ENCODE peak calls at places on chromosome 14, in seven cellular contexts. One of them, this sample, is unnamed.

GRCh38 chr14:74566174-74567125 is 45.6 kb downstream of the LTBP2 start:
- DNase-seq in nucleus accumbens: no peak
- DNase-seq in tibial artery: no peak
- DNase-seq in stimulated activated CD8-positive, alpha-beta memory T cell treated with anti-CD3 and anti-CD28 coated beads, Interleukin-7, amount 100 ng/mL, for 1 hour: no peak
- DNase-seq in NCI-H774: no peak
- DNase-seq in WTC11: no peak
- DNase-seq in sciatic nerve: no peak
- DNase-seq in this sample: no peak

GRCh38 chr14:71432334-71432733 is 499.9 kb upstream of the RGS6 start:
- DNase-seq in WTC11: no peak
- DNase-seq in stimulated activated CD8-positive, alpha-beta memory T cell treated with anti-CD3 and anti-CD28 coated beads, Interleukin-7, amount 100 ng/mL, for 1 hour: no peak
- DNase-seq in nucleus accumbens: no peak
- DNase-seq in sciatic nerve: no peak
- DNase-seq in tibial artery: no peak
- DNase-seq in NCI-H774: no peak
- DNase-seq in this sample: no peak

GRCh38 chr14:53900499-53900898 is 56.1 kb downstream of the BMP4 start:
- DNase-seq in WTC11: no peak
- DNase-seq in tibial artery: peak
- DNase-seq in NCI-H774: no peak
- DNase-seq in stimulated activated CD8-positive, alpha-beta memory T cell treated with anti-CD3 and anti-CD28 coated beads, Interleukin-7, amount 100 ng/mL, for 1 hour: no peak
- DNase-seq in sciatic nerve: no peak
- DNase-seq in nucleus accumbens: no peak
- DNase-seq in this sample: no peak

GRCh38 chr14:55976619-55977018 is 141.6 kb upstream of the PELI2 start:
- DNase-seq in WTC11: no peak
- DNase-seq in sciatic nerve: no peak
- DNase-seq in stimulated activated CD8-positive, alpha-beta memory T cell treated with anti-CD3 and anti-CD28 coated beads, Interleukin-7, amount 100 ng/mL, for 1 hour: no peak
- DNase-seq in tibial artery: no peak
- DNase-seq in nucleus accumbens: no peak
- DNase-seq in NCI-H774: peak
- DNase-seq in this sample: no peak

GRCh38 chr14:24310666-24311604 is at the start of gene LTB4R:
- DNase-seq in sciatic nerve: peak
- DNase-seq in stimulated activated CD8-positive, alpha-beta memory T cell treated with anti-CD3 and anti-CD28 coated beads, Interleukin-7, amount 100 ng/mL, for 1 hour: no peak
- DNase-seq in tibial artery: peak
- DNase-seq in NCI-H774: no peak
- DNase-seq in nucleus accumbens: peak
- DNase-seq in WTC11: peak
- DNase-seq in this sample: no peak

GRCh38 chr14:33163109-33163508 is 224.4 kb downstream of the NPAS3 start:
- DNase-seq in nucleus accumbens: no peak
- DNase-seq in sciatic nerve: no peak
- DNase-seq in WTC11: no peak
- DNase-seq in tibial artery: no peak
- DNase-seq in NCI-H774: peak
- DNase-seq in stimulated activated CD8-positive, alpha-beta memory T cell treated with anti-CD3 and anti-CD28 coated beads, Interleukin-7, amount 100 ng/mL, for 1 hour: no peak
- DNase-seq in this sample: no peak

GRCh38 chr14:35883677-35884293 is 57.6 kb downstream of the BRMS1L start:
- DNase-seq in sciatic nerve: no peak
- DNase-seq in stimulated activated CD8-positive, alpha-beta memory T cell treated with anti-CD3 and anti-CD28 coated beads, Interleukin-7, amount 100 ng/mL, for 1 hour: no peak
- DNase-seq in WTC11: no peak
- DNase-seq in tibial artery: no peak
- DNase-seq in nucleus accumbens: no peak
- DNase-seq in NCI-H774: peak
- DNase-seq in this sample: no peak

GRCh38 chr14:70708717-70709570 is 67.2 kb downstream of the TTC9 start:
- DNase-seq in stimulated activated CD8-positive, alpha-beta memory T cell treated with anti-CD3 and anti-CD28 coated beads, Interleukin-7, amount 100 ng/mL, for 1 hour: no peak
- DNase-seq in nucleus accumbens: no peak
- DNase-seq in sciatic nerve: no peak
- DNase-seq in tibial artery: no peak
- DNase-seq in WTC11: peak
- DNase-seq in NCI-H774: peak
- DNase-seq in this sample: no peak

GRCh38 chr14:74568896-74569295 is 43.1 kb downstream of the LTBP2 start:
- DNase-seq in nucleus accumbens: no peak
- DNase-seq in stimulated activated CD8-positive, alpha-beta memory T cell treated with anti-CD3 and anti-CD28 coated beads, Interleukin-7, amount 100 ng/mL, for 1 hour: no peak
- DNase-seq in sciatic nerve: no peak
- DNase-seq in WTC11: no peak
- DNase-seq in tibial artery: no peak
- DNase-seq in NCI-H774: no peak
- DNase-seq in this sample: no peak

GRCh38 chr14:59337151-59337611 is 128.0 kb downstream of the GPR135 start:
- DNase-seq in tibial artery: peak
- DNase-seq in NCI-H774: no peak
- DNase-seq in sciatic nerve: peak
- DNase-seq in stimulated activated CD8-positive, alpha-beta memory T cell treated with anti-CD3 and anti-CD28 coated beads, Interleukin-7, amount 100 ng/mL, for 1 hour: no peak
- DNase-seq in nucleus accumbens: no peak
- DNase-seq in WTC11: no peak
- DNase-seq in this sample: no peak

GRCh38 chr14:51917186-51917585 is 56.8 kb downstream of the GNG2 start:
- DNase-seq in tibial artery: no peak
- DNase-seq in stimulated activated CD8-positive, alpha-beta memory T cell treated with anti-CD3 and anti-CD28 coated beads, Interleukin-7, amount 100 ng/mL, for 1 hour: no peak
- DNase-seq in nucleus accumbens: no peak
- DNase-seq in WTC11: no peak
- DNase-seq in sciatic nerve: no peak
- DNase-seq in NCI-H774: no peak
- DNase-seq in this sample: no peak

GRCh38 chr14:80211143-80212024 is at the start of gene DIO2:
- DNase-seq in WTC11: no peak
- DNase-seq in stimulated activated CD8-positive, alpha-beta memory T cell treated with anti-CD3 and anti-CD28 coated beads, Interleukin-7, amount 100 ng/mL, for 1 hour: no peak
- DNase-seq in sciatic nerve: peak
- DNase-seq in NCI-H774: no peak
- DNase-seq in tibial artery: peak
- DNase-seq in nucleus accumbens: peak
- DNase-seq in this sample: no peak

GRCh38 chr14:29166507-29166906 is 399.9 kb downstream of the FOXG1 start:
- DNase-seq in stimulated activated CD8-positive, alpha-beta memory T cell treated with anti-CD3 and anti-CD28 coated beads, Interleukin-7, amount 100 ng/mL, for 1 hour: no peak
- DNase-seq in nucleus accumbens: no peak
- DNase-seq in NCI-H774: no peak
- DNase-seq in WTC11: no peak
- DNase-seq in sciatic nerve: no peak
- DNase-seq in tibial artery: no peak
- DNase-seq in this sample: no peak

GRCh38 chr14:55802986-55803431 is 223.0 kb downstream of the KTN1 start:
- DNase-seq in nucleus accumbens: no peak
- DNase-seq in WTC11: no peak
- DNase-seq in sciatic nerve: no peak
- DNase-seq in tibial artery: no peak
- DNase-seq in NCI-H774: no peak
- DNase-seq in stimulated activated CD8-positive, alpha-beta memory T cell treated with anti-CD3 and anti-CD28 coated beads, Interleukin-7, amount 100 ng/mL, for 1 hour: no peak
- DNase-seq in this sample: peak

GRCh38 chr14:96140964-96141363 is 63.7 kb upstream of the BDKRB2 start:
- DNase-seq in nucleus accumbens: no peak
- DNase-seq in WTC11: no peak
- DNase-seq in sciatic nerve: no peak
- DNase-seq in stimulated activated CD8-positive, alpha-beta memory T cell treated with anti-CD3 and anti-CD28 coated beads, Interleukin-7, amount 100 ng/mL, for 1 hour: no peak
- DNase-seq in NCI-H774: no peak
- DNase-seq in tibial artery: no peak
- DNase-seq in this sample: no peak

GRCh38 chr14:69247691-69248440 is 12.1 kb upstream of the GALNT16 start:
- DNase-seq in NCI-H774: no peak
- DNase-seq in sciatic nerve: no peak
- DNase-seq in stimulated activated CD8-positive, alpha-beta memory T cell treated with anti-CD3 and anti-CD28 coated beads, Interleukin-7, amount 100 ng/mL, for 1 hour: no peak
- DNase-seq in nucleus accumbens: no peak
- DNase-seq in WTC11: no peak
- DNase-seq in tibial artery: peak
- DNase-seq in this sample: no peak

GRCh38 chr14:91399868-91400640 is 17.6 kb downstream of the CCDC88C start:
- DNase-seq in stimulated activated CD8-positive, alpha-beta memory T cell treated with anti-CD3 and anti-CD28 coated beads, Interleukin-7, amount 100 ng/mL, for 1 hour: no peak
- DNase-seq in NCI-H774: no peak
- DNase-seq in WTC11: no peak
- DNase-seq in sciatic nerve: no peak
- DNase-seq in tibial artery: no peak
- DNase-seq in nucleus accumbens: no peak
- DNase-seq in this sample: no peak